ENCODE peak calls at places on chromosome 6, in four cellular contexts. F is sigmoid colon, J is fibroblast of lung, L is tibial nerve. Q is an unnamed sample.

GRCh38 chr6:75882734-75883133 is 133.7 kb downstream of the MYO6 start:
- DNase-seq in F (no peak), J (peak), L (no peak), Q (peak)

GRCh38 chr6:29251741-29252140 is 49.8 kb upstream of the OR14J1 start:
- DNase-seq in L (no peak), F (no peak), J (no peak), Q (no peak)

GRCh38 chr6:90021701-90022100 is 127.4 kb downstream of the GJA10 start:
- DNase-seq in L (no peak), J (no peak), F (no peak), Q (no peak)

GRCh38 chr6:110650755-110651154 is 164.5 kb downstream of the CDK19 start:
- DNase-seq in J (no peak), F (no peak), L (no peak), Q (no peak)

GRCh38 chr6:12279322-12280098 is 10.7 kb upstream of the EDN1 start:
- DNase-seq in J (no peak), L (no peak), F (no peak), Q (no peak)

GRCh38 chr6:33812669-33813068 is 8.9 kb upstream of the MLN start:
- DNase-seq in F (no peak), J (peak), L (no peak), Q (peak)

GRCh38 chr6:16305246-16305725 is 66.9 kb downstream of the GMPR start:
- DNase-seq in F (no peak), J (no peak), L (no peak), Q (no peak)

GRCh38 chr6:115091461-115091860 is 748.6 kb upstream of the HS3ST5 start:
- DNase-seq in J (no peak), L (no peak), F (no peak), Q (peak)

GRCh38 chr6:95572098-95572497 is 5.2 kb upstream of the MANEA start:
- DNase-seq in F (no peak), L (no peak), J (no peak), Q (peak)

GRCh38 chr6:49457771-49458170 is 5.3 kb downstream of the MMUT start:
- DNase-seq in J (no peak), L (no peak), F (no peak), Q (no peak)

GRCh38 chr6:45423111-45423900 is 45.6 kb upstream of the SUPT3H start:
- DNase-seq in F (peak), L (peak), J (no peak), Q (no peak)

GRCh38 chr6:39050453-39051112 is 2.0 kb downstream of the GLP1R start:
- DNase-seq in J (no peak), L (no peak), F (no peak), Q (peak)

GRCh38 chr6:125154184-125155135 is 887 bp downstream of the TPD52L1 start:
- DNase-seq in F (peak), J (no peak), L (no peak), Q (peak)

GRCh38 chr6:161440299-161440698 is 166.4 kb upstream of the AGPAT4 start:
- DNase-seq in J (no peak), F (no peak), L (no peak), Q (no peak)

GRCh38 chr6:3749991-3750323 is 1.6 kb downstream of the PXDC1 start:
- DNase-seq in J (peak), L (peak), F (peak), Q (peak)

GRCh38 chr6:45445749-45446454 is 68.2 kb upstream of the SUPT3H start:
- DNase-seq in J (peak), F (peak), L (peak), Q (peak)

GRCh38 chr6:27812078-27812804 is 100.0 kb downstream of the OR2B2 start:
- DNase-seq in F (no peak), J (no peak), L (no peak), Q (no peak)

GRCh38 chr6:28543671-28544131 is 18.0 kb downstream of the GPX5 start:
- DNase-seq in F (no peak), J (peak), L (no peak), Q (no peak)

GRCh38 chr6:10583509-10583908 is 62.4 kb downstream of the GCNT2 start:
- DNase-seq in L (no peak), F (no peak), J (no peak), Q (no peak)

GRCh38 chr6:10582774-10583508 is 61.8 kb downstream of the GCNT2 start:
- DNase-seq in F (no peak), L (no peak), J (no peak), Q (peak)

GRCh38 chr6:10586302-10586701 is 65.2 kb downstream of the GCNT2 start:
- DNase-seq in F (no peak), L (no peak), J (no peak), Q (no peak)

GRCh38 chr6:10585232-10585887 is 64.2 kb downstream of the GCNT2 start:
- DNase-seq in L (no peak), J (peak), F (no peak), Q (no peak)

DNA sequence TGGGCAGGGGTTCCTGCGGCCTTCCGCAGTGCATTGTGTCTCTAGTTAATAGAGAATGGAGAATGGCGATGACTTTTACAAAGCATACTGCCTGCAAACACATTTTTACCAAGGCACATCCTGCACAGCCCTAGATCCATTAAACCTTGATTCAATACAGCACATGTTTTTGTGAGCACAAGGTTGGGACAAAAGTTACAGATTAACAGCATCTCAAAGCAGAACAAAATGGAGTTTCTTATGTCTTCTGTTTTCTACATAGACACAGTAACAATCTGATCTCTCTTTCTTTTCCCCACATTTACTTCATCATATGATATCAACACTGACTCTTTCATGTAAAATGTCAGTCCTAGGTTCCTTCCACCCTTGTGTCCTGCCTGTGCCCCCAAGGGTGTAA is 63.5 kb downstream of the GCNT2 start:
- DNase-seq in J (no peak), L (no peak), F (no peak), Q (no peak)
- H3K4me3 ChIP-seq in J (no peak), L (no peak), F (no peak), Q (no peak)

GRCh38 chr6:141610741-141611140 is 522.0 kb upstream of the GJE1 start:
- DNase-seq in F (no peak), J (peak), L (no peak), Q (peak)
- TF ChIP-seq CTCF in F (no peak), J (peak), L (no peak), Q (peak)

GRCh38 chr6:36973190-36973589 is 12.8 kb downstream of the MTCH1 start:
- DNase-seq in F (no peak), L (no peak), J (no peak), Q (no peak)
- H3K4me3 ChIP-seq in F (no peak), L (no peak), J (no peak), Q (no peak)

GRCh38 chr6:87151786-87152527 is 3.4 kb upstream of the ZNF292 start:
- DNase-seq in L (peak), F (peak), J (peak), Q (no peak)

GRCh38 chr6:87152528-87152950 is 2.8 kb upstream of the ZNF292 start:
- DNase-seq in F (no peak), J (peak), L (no peak), Q (no peak)

GRCh38 chr6:87155920-87156600 is 695 bp downstream of the ZNF292 start:
- DNase-seq in J (peak), F (peak), L (peak), Q (peak)

GRCh38 chr6:87154641-87155271 is 609 bp upstream of the ZNF292 start:
- DNase-seq in L (no peak), F (no peak), J (peak), Q (peak)

DNA sequence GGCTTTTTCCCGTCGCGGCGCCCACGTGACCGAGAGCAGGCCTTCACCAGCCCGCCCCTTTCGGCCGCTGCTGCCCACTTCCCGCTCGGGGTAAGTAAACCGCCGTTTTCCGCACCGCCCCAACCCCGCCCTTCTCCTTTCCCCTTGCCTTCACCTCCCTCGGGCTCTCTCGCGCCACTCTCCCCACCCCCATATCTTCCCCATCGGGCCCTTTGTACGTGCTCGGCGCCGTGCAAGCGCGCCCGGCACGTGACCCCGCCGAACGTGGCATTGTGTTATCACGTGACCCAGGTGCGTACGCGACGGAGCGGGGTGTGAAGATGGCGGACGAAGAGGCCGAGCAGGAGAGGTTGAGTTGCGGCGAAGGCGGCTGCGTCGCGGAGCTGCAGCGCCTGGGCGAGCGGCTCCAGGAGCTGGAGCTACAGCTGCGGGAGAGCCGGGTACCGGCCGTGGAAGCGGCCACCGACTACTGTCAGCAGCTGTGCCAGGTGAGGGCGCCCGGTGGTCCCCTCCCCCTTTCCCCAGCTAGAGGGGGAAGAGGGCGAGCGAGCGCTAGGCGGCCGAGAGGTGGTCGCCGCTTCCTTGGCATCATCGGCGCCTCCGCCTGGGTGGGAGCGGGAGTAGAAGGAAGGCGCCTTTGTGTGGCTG is at the start of gene ZNF292:
- DNase-seq in L (peak), F (peak), J (peak), Q (peak)
- TF ChIP-seq CTCF in L (peak), F (no peak), J (no peak), Q (no peak)